ENCODE peak calls at places on chromosomes 7 and 10, in ten cellular contexts. F is AG10803; G is aorta; I is CD4-positive, alpha-beta memory T cell; L is left lung; Z is fibroblast of pulmonary artery; Q is tibial artery; J is hepatocyte; N is cardiac fibroblast; H is adipocyte. K is an unnamed sample.

GRCh38 chr10:126227762-126228134 is 160.5 kb downstream of the ADAM12 start:
- DNase-seq in F (peak), G (no peak), I (no peak), L (no peak), Z (peak), Q (no peak), J (no peak), N (peak), H (peak), K (peak)

GRCh38 chr10:96511044-96511945 is 2.4 kb downstream of the TLL2 start:
- DNase-seq in F (peak), G (no peak), I (peak), L (no peak), Z (peak), Q (no peak), J (peak), N (peak), H (peak), K (peak)

GRCh38 chr10:100192350-100192749 is 6.5 kb upstream of the ERLIN1 start:
- DNase-seq in F (no peak), G (no peak), I (no peak), L (no peak), Z (no peak), Q (peak), J (no peak), N (no peak), H (no peak), K (no peak)

GRCh38 chr7:155002411-155003214 is at the start of gene PAXIP1:
- DNase-seq in F (peak), G (peak), I (peak), L (peak), Z (peak), Q (no peak), J (peak), N (no peak), H (peak), K (no peak)

GRCh38 chr10:103915794-103916193 is 2.2 kb downstream of the STN1 start:
- DNase-seq in F (no peak), G (no peak), I (peak), L (no peak), Z (no peak), Q (no peak), J (no peak), N (peak), H (no peak), K (no peak)

GRCh38 chr10:48496831-48497792 is 107.8 kb downstream of the ARHGAP22 start:
- DNase-seq in F (peak), G (no peak), I (no peak), L (no peak), Z (peak), Q (no peak), J (peak), N (peak), H (peak), K (peak)

GRCh38 chr7:92404170-92404614 is 43.1 kb upstream of the GATAD1 start:
- DNase-seq in F (no peak), G (no peak), I (peak), L (no peak), Z (peak), Q (no peak), J (no peak), N (peak), H (no peak), K (no peak)

GRCh38 chr7:90222811-90223725 is 11.5 kb downstream of the STEAP2 start:
- DNase-seq in F (peak), G (no peak), I (no peak), L (no peak), Z (peak), Q (peak), J (no peak), N (peak), H (peak), K (peak)

GRCh38 chr10:103991393-103992128 is 24.6 kb downstream of the SLK start:
- DNase-seq in F (no peak), G (no peak), I (no peak), L (no peak), Z (no peak), Q (no peak), J (no peak), N (no peak), H (no peak), K (no peak)

GRCh38 chr7:17947606-17948005 is 7.3 kb upstream of the SNX13 start:
- DNase-seq in F (no peak), G (no peak), I (no peak), L (no peak), Z (no peak), Q (no peak), J (no peak), N (no peak), H (peak), K (no peak)

GRCh38 chr7:15571303-15571878 is 9.6 kb upstream of the AGMO start:
- DNase-seq in F (no peak), G (no peak), I (no peak), L (no peak), Z (peak), Q (no peak), J (no peak), N (peak), H (no peak), K (peak)

GRCh38 chr7:99825873-99826272 is 1.9 kb upstream of the CYP3A43 start:
- DNase-seq in F (no peak), G (no peak), I (no peak), L (no peak), Z (no peak), Q (no peak), J (no peak), N (no peak), H (no peak), K (no peak)

GRCh38 chr7:139869886-139870285 is 40.8 kb downstream of the TBXAS1 start:
- DNase-seq in F (no peak), G (no peak), I (no peak), L (no peak), Z (no peak), Q (no peak), J (no peak), N (no peak), H (no peak), K (no peak)

GRCh38 chr7:123824754-123825067 is 20.3 kb upstream of the HYAL4 start:
- DNase-seq in F (no peak), G (no peak), I (no peak), L (no peak), Z (no peak), Q (no peak), J (peak), N (no peak), H (no peak), K (no peak)

GRCh38 chr10:126065751-126066150 is 169.4 kb downstream of the FANK1 start:
- DNase-seq in F (no peak), G (no peak), I (no peak), L (no peak), Z (no peak), Q (no peak), J (no peak), N (no peak), H (no peak), K (peak)

GRCh38 chr7:123437447-123437995 is 96.9 kb downstream of the IQUB start:
- DNase-seq in F (no peak), G (no peak), I (no peak), L (no peak), Z (no peak), Q (no peak), J (no peak), N (no peak), H (no peak), K (no peak)

GRCh38 chr7:39130740-39131538 is 153.2 kb downstream of the POU6F2 start:
- DNase-seq in F (no peak), G (no peak), I (no peak), L (no peak), Z (no peak), Q (no peak), J (no peak), N (no peak), H (no peak), K (no peak)

GRCh38 chr7:54629771-54630170 is 87.6 kb downstream of the VSTM2A start:
- DNase-seq in F (no peak), G (no peak), I (no peak), L (no peak), Z (no peak), Q (no peak), J (no peak), N (no peak), H (no peak), K (no peak)

GRCh38 chr7:45937301-45937700 is 16.2 kb upstream of the IGFBP3 start:
- DNase-seq in F (peak), G (no peak), I (no peak), L (no peak), Z (no peak), Q (no peak), J (no peak), N (no peak), H (peak), K (no peak)

GRCh38 chr7:44408596-44408995 is 81.9 kb downstream of the NUDCD3 start:
- DNase-seq in F (no peak), G (no peak), I (no peak), L (no peak), Z (no peak), Q (no peak), J (no peak), N (no peak), H (no peak), K (no peak)

GRCh38 chr7:79452032-79452494 is 1.4 kb downstream of the MAGI2 start:
- DNase-seq in F (peak), G (peak), I (no peak), L (peak), Z (peak), Q (peak), J (peak), N (peak), H (peak), K (peak)

GRCh38 chr7:47576031-47576908 is 5.6 kb downstream of the TNS3 start:
- DNase-seq in F (peak), G (no peak), I (no peak), L (no peak), Z (peak), Q (peak), J (peak), N (no peak), H (no peak), K (peak)

GRCh38 chr10:3485287-3485686 is 299.7 kb downstream of the KLF6 start:
- DNase-seq in F (no peak), G (no peak), I (no peak), L (no peak), Z (no peak), Q (no peak), J (no peak), N (no peak), H (no peak), K (no peak)
- H3K4me3 ChIP-seq in F (no peak), G (no peak), I (no peak), L (no peak), Z (no peak), Q (no peak), J (no peak), N (no peak), H (no peak), K (no peak)

GRCh38 chr7:131235489-131236317 is 92.0 kb upstream of the MKLN1 start:
- DNase-seq in F (peak), G (no peak), I (peak), L (no peak), Z (peak), Q (peak), J (peak), N (peak), H (peak), K (peak)
- H3K4me3 ChIP-seq in F (no peak), G (no peak), I (no peak), L (no peak), Z (peak), Q (no peak), J (no peak), N (peak), H (no peak), K (no peak)

GRCh38 chr10:86957471-86958108 is at the start of gene MMRN2:
- DNase-seq in F (no peak), G (peak), I (no peak), L (no peak), Z (peak), Q (no peak), J (no peak), N (peak), H (no peak), K (no peak)
- H3K4me3 ChIP-seq in F (no peak), G (no peak), I (no peak), L (peak), Z (peak), Q (peak), J (no peak), N (peak), H (peak), K (no peak)

GRCh38 chr10:61662794-61663259 is at the start of gene CABCOCO1:
- DNase-seq in F (peak), G (peak), I (no peak), L (peak), Z (peak), Q (peak), J (peak), N (peak), H (peak), K (peak)
- H3K4me3 ChIP-seq in F (peak), G (peak), I (no peak), L (peak), Z (peak), Q (peak), J (peak), N (peak), H (peak), K (peak)

DNA sequence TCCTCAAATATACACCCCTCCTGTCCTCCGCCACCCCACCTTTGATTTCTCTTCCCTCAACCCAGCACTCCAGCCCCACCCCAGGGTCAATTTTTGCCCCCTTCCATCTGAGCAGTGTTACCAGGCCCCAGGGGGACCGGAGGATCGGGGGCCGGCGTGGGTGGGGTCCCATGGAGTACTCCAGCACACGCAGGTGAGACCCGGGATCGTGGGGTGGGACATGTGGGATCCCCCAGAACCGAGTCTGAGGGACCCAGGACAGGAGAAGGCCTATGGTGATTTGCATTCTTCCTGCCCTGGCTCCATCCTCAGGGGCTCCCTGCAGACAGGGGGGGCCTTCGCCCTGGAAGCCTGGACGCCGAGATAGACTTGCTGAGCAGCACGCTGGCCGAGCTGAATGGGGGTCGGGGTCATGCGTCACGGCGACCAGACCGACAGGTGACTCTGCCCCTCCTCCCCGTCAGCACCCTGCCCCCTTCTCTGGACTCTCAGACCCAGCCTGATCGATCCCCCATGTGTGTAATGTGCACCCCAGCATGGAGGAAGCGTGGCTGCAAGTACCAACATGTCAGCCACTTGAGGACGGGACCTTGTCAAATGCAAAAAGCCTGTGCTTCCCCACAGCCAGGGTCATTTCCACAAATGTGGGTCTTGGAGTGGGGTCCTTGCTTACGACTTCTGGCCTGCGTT is 754 bp downstream of the TRIP6 start:
- DNase-seq in F (no peak), G (no peak), I (no peak), L (peak), Z (no peak), Q (no peak), J (peak), N (no peak), H (peak), K (no peak)
- H3K4me3 ChIP-seq in F (peak), G (peak), I (no peak), L (peak), Z (peak), Q (peak), J (peak), N (peak), H (peak), K (peak)

GRCh38 chr7:157014635-157015555 is 4.4 kb upstream of the MNX1 start:
- DNase-seq in F (no peak), G (no peak), I (no peak), L (peak), Z (no peak), Q (no peak), J (no peak), N (no peak), H (no peak), K (no peak)
- H3K4me3 ChIP-seq in F (no peak), G (no peak), I (no peak), L (no peak), Z (no peak), Q (no peak), J (no peak), N (no peak), H (no peak), K (no peak)

DNA sequence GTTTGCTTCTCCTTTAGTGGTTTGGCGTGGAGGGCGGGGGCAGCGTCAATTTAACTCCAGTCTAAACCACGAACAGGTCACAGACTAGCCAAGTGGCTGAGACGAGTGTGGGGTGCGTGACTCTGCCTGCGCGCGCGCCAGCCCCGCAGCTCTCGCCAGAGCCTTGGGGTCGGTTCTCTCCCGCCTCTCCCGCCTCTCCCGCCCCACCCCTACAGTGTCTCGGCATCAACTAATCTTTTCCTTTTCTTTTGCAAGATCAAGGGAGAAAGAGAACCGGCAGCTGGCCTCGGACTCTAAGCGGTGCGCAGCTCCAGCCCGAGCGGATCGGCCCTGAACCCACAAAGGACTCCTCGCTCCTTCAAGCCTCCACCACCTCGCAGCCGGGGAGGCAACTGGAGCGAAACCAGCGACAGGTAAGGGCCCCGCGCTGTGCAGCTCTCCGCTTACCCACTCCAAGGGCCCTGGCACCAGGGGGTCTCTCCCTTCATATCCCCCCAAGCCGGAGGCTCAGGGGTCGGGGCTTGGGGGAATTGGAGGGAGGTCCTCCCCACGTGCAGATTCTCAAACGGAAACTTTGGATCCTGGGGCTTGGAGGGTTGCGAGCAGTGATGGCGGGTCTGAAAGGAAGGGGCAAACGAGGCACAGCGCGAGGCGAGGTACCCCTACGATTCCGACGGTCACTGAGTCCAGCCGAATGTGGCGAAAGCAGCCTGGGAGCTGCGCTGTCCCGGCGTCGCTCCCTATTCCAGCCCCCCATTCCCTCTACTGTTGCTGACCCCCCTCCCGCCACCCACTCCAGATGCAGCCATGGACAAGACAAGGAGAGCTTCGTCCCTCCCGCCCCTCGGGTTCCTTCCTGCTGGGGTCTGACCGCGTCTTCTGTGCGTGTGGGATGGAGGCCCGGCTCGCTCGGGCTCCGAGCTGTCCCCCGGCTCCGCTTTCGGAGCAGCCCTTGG is 832 bp downstream of the CHRM2 start:
- DNase-seq in F (no peak), G (peak), I (no peak), L (peak), Z (no peak), Q (no peak), J (peak), N (no peak), H (peak), K (no peak)
- H3K4me3 ChIP-seq in F (peak), G (no peak), I (no peak), L (peak), Z (peak), Q (peak), J (peak), N (no peak), H (no peak), K (peak)

GRCh38 chr7:30916767-30917166 is 5.1 kb downstream of the AQP1 start:
- DNase-seq in F (no peak), G (peak), I (no peak), L (peak), Z (no peak), Q (no peak), J (no peak), N (no peak), H (no peak), K (no peak)
- H3K4me3 ChIP-seq in F (no peak), G (peak), I (no peak), L (peak), Z (no peak), Q (peak), J (no peak), N (no peak), H (no peak), K (no peak)

GRCh38 chr10:78407009-78407711 is 373.5 kb downstream of the RPS24 start:
- DNase-seq in F (peak), G (peak), I (peak), L (peak), Z (peak), Q (peak), J (peak), N (peak), H (peak), K (peak)
- H3K4me3 ChIP-seq in F (no peak), G (no peak), I (no peak), L (peak), Z (peak), Q (peak), J (peak), N (no peak), H (no peak), K (peak)

DNA sequence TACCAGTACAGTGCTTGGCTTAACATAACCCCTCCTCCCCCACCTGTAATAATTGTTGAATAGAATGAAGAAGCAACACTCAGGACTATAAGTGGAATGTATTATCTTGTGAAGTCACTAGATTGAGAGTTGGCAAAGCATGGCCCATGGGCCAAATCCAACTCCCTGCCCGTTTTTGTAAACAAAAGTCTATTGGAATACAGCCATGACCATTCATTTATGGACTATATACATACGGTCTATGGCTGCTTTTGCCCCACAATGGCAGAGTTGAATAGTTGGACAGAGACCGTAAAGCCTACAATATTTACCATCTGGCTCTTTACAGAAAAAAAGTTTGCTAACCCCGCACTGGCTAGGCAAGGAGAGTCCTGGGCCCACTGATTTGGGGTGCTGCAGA is 48.1 kb upstream of the CYCS start:
- DNase-seq in F (no peak), G (no peak), I (no peak), L (no peak), Z (no peak), Q (no peak), J (no peak), N (no peak), H (no peak), K (no peak)
- H3K4me3 ChIP-seq in F (no peak), G (no peak), I (no peak), L (no peak), Z (no peak), Q (no peak), J (no peak), N (no peak), H (no peak), K (no peak)